ENCODE peak calls at places on chromosomes 13 and 19, in four cellular contexts. P is upper lobe of left lung, B is psoas muscle, U is brain microvascular endothelial cell. H is an unnamed sample.

GRCh38 chr13:77492982-77493381 is 42.5 kb upstream of the SCEL start:
- DNase-seq in B (no peak), P (no peak), U (peak), H (no peak)

GRCh38 chr13:50847501-50847900 is 4.0 kb upstream of the DLEU7 start:
- DNase-seq in U (no peak), B (no peak), P (no peak), H (no peak)

GRCh38 chr19:34120846-34121639 is 51.3 kb upstream of the LSM14A start:
- DNase-seq in U (peak), P (no peak), B (no peak), H (peak)

GRCh38 chr19:16476401-16476800 is 4.6 kb upstream of the EPS15L1 start:
- DNase-seq in B (no peak), U (no peak), P (no peak), H (no peak)

GRCh38 chr19:17390665-17391370 is 3.2 kb downstream of the CCDC194 start:
- DNase-seq in P (peak), B (peak), U (peak), H (peak)

GRCh38 chr13:24271611-24272451 is 37.5 kb upstream of the C1QTNF9 start:
- DNase-seq in U (peak), P (peak), B (peak), H (peak)

GRCh38 chr13:33787051-33787591 is 30.8 kb upstream of the RFC3 start:
- DNase-seq in P (no peak), U (no peak), B (no peak), H (no peak)

GRCh38 chr19:14492756-14493337 is 3.1 kb downstream of the GIPC1 start:
- DNase-seq in B (no peak), U (no peak), P (no peak), H (no peak)

GRCh38 chr19:615619-616018 is 17.7 kb downstream of the POLRMT start:
- DNase-seq in U (no peak), B (no peak), P (no peak), H (no peak)

GRCh38 chr13:26476111-26476743 is 81.3 kb upstream of the WASF3 start:
- DNase-seq in U (peak), B (peak), P (no peak), H (no peak)

GRCh38 chr13:31773538-31773937 is 34.2 kb downstream of the RXFP2 start:
- DNase-seq in P (no peak), U (peak), B (no peak), H (peak)

GRCh38 chr13:98910501-98910951 is 67.3 kb downstream of the DOCK9 start:
- DNase-seq in B (no peak), P (no peak), U (peak), H (no peak)

GRCh38 chr13:109348514-109349340 is 437.7 kb downstream of the IRS2 start:
- DNase-seq in P (no peak), U (no peak), B (no peak), H (no peak)

GRCh38 chr19:45070214-45070613 is 6.1 kb downstream of the ZNF296 start:
- DNase-seq in B (no peak), P (no peak), U (no peak), H (no peak)

GRCh38 chr13:47437411-47437810 is 540.6 kb upstream of the HTR2A start:
- DNase-seq in B (no peak), P (no peak), U (no peak), H (peak)

GRCh38 chr13:66780814-66781213 is 449.3 kb downstream of the PCDH9 start:
- DNase-seq in B (no peak), U (peak), P (no peak), H (no peak)

GRCh38 chr13:113948034-113948742 is 25.7 kb downstream of the C13orf46 start:
- DNase-seq in P (no peak), B (peak), U (no peak), H (no peak)

GRCh38 chr19:47274891-47275865 is 493 bp downstream of the INAFM1 start:
- DNase-seq in P (no peak), B (peak), U (no peak), H (no peak)

GRCh38 chr13:41985788-41986508 is 25.0 kb upstream of the VWA8 start:
- DNase-seq in U (peak), B (no peak), P (no peak), H (no peak)

GRCh38 chr19:15304140-15304705 is 28.1 kb downstream of the BRD4 start:
- DNase-seq in U (no peak), P (no peak), B (no peak), H (no peak)

GRCh38 chr19:10390652-10391286 is 10.4 kb upstream of the TYK2 start:
- DNase-seq in U (peak), B (peak), P (peak), H (peak)

GRCh38 chr13:75308222-75308621 is 173.7 kb downstream of the TBC1D4 start:
- DNase-seq in P (no peak), B (no peak), U (no peak), H (no peak)

GRCh38 chr13:77326905-77327604 is at the start of gene MYCBP2:
- DNase-seq in U (peak), B (peak), P (peak), H (peak)

GRCh38 chr19:13507053-13507611 is 853 bp upstream of the CACNA1A start:
- DNase-seq in P (no peak), B (no peak), U (no peak), H (no peak)

GRCh38 chr19:7199613-7200533 is 94.3 kb downstream of the INSR start:
- DNase-seq in P (no peak), B (no peak), U (no peak), H (no peak)

GRCh38 chr13:32622827-32623226 is 36.6 kb downstream of the PDS5B start:
- DNase-seq in B (no peak), P (no peak), U (no peak), H (no peak)

GRCh38 chr19:15199219-15199651 is 1.6 kb downstream of the NOTCH3 start:
- DNase-seq in U (no peak), B (no peak), P (no peak), H (no peak)

GRCh38 chr19:18633321-18633720 is 3.5 kb upstream of the KLHL26 start:
- DNase-seq in B (no peak), U (no peak), P (no peak), H (no peak)

GRCh38 chr19:2774953-2775555 is 8.0 kb downstream of the SGTA start:
- DNase-seq in U (no peak), P (peak), B (no peak), H (no peak)

GRCh38 chr19:15266683-15267082 is 34.4 kb upstream of the EPHX3 start:
- DNase-seq in P (no peak), U (no peak), B (no peak), H (no peak)

GRCh38 chr19:34171539-34171876 is 796 bp upstream of the LSM14A start:
- DNase-seq in U (peak), P (no peak), B (no peak), H (no peak)

GRCh38 chr13:111225810-111226546 is 94.5 kb upstream of the TEX29 start:
- DNase-seq in U (no peak), B (no peak), P (no peak), H (no peak)
- H3K4me3 ChIP-seq in U (no peak), B (no peak), P (no peak), H (no peak)

DNA sequence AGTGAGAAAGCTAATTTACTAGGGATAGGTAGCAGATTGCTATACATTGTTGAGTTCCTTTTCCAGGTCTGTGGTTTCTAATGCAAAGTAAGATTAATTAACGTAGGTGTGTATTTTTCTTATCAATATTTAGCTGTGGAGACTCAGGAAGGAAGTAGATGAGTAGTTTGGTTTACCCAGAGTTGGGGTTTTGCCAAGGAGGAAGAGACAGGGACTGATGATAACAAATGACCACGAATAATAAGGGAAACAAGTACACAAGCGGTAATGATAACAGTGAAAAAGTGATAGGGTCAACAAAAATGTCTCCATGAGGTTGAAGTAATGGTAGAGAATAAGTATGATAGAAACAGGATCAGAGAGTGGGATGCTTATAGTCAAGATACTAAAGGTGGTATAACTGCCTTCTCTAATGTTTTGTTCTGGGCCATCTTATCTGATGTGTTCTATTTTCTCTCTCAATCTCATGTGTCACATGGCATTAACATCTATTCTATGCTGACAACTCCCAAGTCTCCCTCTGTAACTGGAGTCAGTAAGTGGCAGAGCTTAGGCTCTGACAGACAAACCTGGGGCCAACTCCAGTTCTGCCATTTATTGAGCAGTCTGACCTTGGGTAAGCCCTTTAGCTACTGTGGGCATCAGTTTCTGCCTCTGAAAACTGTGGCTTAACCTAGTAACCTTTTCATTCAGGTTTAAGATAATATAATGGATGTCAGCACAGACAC is 8.8 kb downstream of the OBI1 start:
- DNase-seq in U (no peak), B (no peak), P (no peak), H (no peak)
- TF ChIP-seq CTCF in U (no peak), B (no peak), P (no peak), H (no peak)

GRCh38 chr19:48398329-48399235 is 5.1 kb downstream of the GRIN2D start:
- DNase-seq in P (peak), U (peak), B (peak), H (no peak)

GRCh38 chr19:48396010-48396870 is 2.8 kb downstream of the GRIN2D start:
- DNase-seq in B (no peak), P (no peak), U (no peak), H (no peak)

GRCh38 chr19:48397263-48397635 is 3.8 kb downstream of the GRIN2D start:
- DNase-seq in P (no peak), B (no peak), U (no peak), H (no peak)

GRCh38 chr19:48396871-48397176 is 3.4 kb downstream of the GRIN2D start:
- DNase-seq in B (no peak), U (no peak), P (no peak), H (no peak)

DNA sequence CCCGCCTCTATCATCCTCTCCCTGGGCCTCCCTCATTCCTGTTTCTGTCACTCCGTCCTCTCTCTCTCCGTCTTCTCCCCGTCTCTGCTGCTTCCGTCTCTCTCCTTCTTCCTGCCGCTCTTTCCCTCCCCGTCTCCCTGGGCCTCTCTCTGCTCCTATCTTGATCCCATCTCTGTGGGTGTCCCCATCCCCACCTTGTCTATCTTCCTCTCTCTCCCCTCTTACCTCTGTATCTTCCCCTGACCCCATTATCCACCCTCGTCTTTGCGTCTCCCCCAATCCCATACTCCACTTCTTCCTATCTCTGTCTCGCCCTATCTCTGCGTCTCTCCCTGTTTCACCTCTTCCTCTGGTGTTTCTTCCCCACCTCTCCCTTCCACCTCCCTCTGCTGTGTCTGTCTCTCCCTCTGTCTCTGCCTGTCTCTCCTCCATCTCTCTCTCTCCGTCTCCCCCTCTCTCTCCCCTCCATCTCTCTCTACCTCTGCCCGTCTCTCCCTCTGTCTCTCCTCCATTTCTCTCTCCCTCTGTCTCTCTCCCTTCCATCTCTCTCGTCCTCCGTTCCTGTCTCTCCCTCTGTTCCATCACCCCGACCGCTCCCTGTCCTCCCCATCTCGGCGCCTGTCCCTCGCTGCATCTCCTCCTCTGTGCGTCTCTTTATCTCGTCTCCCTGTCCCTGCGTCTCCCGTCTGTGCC is 4.3 kb downstream of the GRIN2D start:
- DNase-seq in P (no peak), B (no peak), U (no peak), H (no peak)
- H3K4me3 ChIP-seq in P (peak), B (peak), U (peak), H (peak)

GRCh38 chr13:74194856-74195255 is 60.7 kb upstream of the KLF12 start:
- DNase-seq in B (no peak), P (no peak), U (no peak), H (no peak)
- TF ChIP-seq CTCF in B (no peak), P (no peak), U (no peak), H (no peak)

GRCh38 chr13:49258097-49258796 is 10.5 kb downstream of the CDADC1 start:
- DNase-seq in P (no peak), U (no peak), B (no peak), H (no peak)
- H3K4me3 ChIP-seq in P (peak), U (no peak), B (peak), H (no peak)